ENCODE peak calls at places on chromosomes 13 and 19, in eight cellular contexts. T is cardiac muscle cell; C is transverse colon; W is lower lobe of right lung; P is CD4-positive, alpha-beta T cell; Q is thyroid gland; O is coronary artery; K is Peyer's patch. B is an unnamed sample.

GRCh38 chr19:4086336-4086953 is 19.7 kb upstream of the ZBTB7A start:
- DNase-seq in Q (no peak), C (peak), W (no peak), T (no peak), O (no peak), K (no peak), P (no peak), B (no peak)

GRCh38 chr13:59906413-59907027 is 257.2 kb downstream of the DIAPH3 start:
- DNase-seq in C (no peak), O (no peak), P (no peak), K (no peak), Q (no peak), W (no peak), T (peak), B (no peak)

GRCh38 chr19:33805313-33805712 is 8.6 kb downstream of the KCTD15 start:
- DNase-seq in T (no peak), K (no peak), W (no peak), O (no peak), Q (no peak), C (no peak), P (no peak), B (no peak)

GRCh38 chr19:56476671-56477428 is at the start of gene ZNF667:
- DNase-seq in P (no peak), K (no peak), Q (peak), W (no peak), C (no peak), T (peak), O (no peak), B (no peak)

GRCh38 chr19:6723738-6724137 is 3.3 kb upstream of the C3 start:
- DNase-seq in O (no peak), W (peak), P (no peak), C (no peak), Q (no peak), T (no peak), K (peak), B (no peak)

GRCh38 chr19:55700813-55701212 is 25.8 kb downstream of the EPN1 start:
- DNase-seq in K (no peak), T (no peak), C (no peak), Q (no peak), W (peak), P (no peak), O (no peak), B (no peak)

GRCh38 chr13:93915269-93915809 is 564.1 kb downstream of the DCT start:
- DNase-seq in W (no peak), T (no peak), K (no peak), Q (no peak), C (no peak), O (no peak), P (no peak), B (no peak)

GRCh38 chr13:41356788-41357187 is 45.7 kb downstream of the NAA16 start:
- DNase-seq in O (no peak), C (no peak), W (no peak), P (peak), K (no peak), T (no peak), Q (no peak), B (no peak)

GRCh38 chr19:3123088-3123721 is 12.6 kb upstream of the GNA15 start:
- DNase-seq in Q (no peak), T (no peak), K (no peak), C (no peak), P (no peak), O (no peak), W (no peak), B (no peak)

GRCh38 chr13:28099396-28100148 is 804 bp downstream of the FLT3 start:
- DNase-seq in C (no peak), T (no peak), O (no peak), Q (no peak), W (no peak), P (no peak), K (no peak), B (no peak)
- H3K27ac ChIP-seq in C (no peak), T (no peak), O (no peak), Q (no peak), W (no peak), P (no peak), K (no peak), B (no peak)

DNA sequence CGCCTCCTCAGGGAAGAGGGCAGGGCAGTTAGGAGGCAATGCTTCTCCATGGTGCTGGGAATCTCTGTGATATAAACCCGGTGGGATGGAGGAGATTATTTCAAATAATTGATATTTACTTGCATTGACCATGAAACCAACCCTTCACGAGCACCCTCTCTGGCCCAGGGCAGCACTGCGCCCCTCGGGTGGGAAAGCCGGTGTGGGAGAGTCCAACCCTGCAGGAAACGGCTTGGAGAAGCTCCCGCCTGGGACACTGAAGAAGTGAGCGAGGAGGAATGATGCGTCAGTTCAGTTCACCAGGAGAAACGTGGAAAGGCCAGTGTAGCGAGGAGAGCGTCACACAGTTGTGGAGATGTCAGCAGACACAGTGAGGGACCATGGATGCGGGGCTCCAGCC is 99.9 kb downstream of the COL4A2 start:
- DNase-seq in Q (no peak), T (no peak), K (no peak), P (no peak), W (no peak), C (no peak), O (peak), B (no peak)
- H3K27ac ChIP-seq in Q (no peak), T (no peak), K (peak), P (no peak), W (peak), C (peak), O (peak), B (no peak)

GRCh38 chr19:51689751-51690358 is 3.3 kb upstream of the SPACA6 start:
- DNase-seq in Q (peak), K (no peak), T (peak), P (no peak), C (peak), W (peak), O (no peak), B (peak)
- H3K27ac ChIP-seq in Q (peak), K (peak), T (peak), P (peak), C (peak), W (peak), O (peak), B (no peak)

DNA sequence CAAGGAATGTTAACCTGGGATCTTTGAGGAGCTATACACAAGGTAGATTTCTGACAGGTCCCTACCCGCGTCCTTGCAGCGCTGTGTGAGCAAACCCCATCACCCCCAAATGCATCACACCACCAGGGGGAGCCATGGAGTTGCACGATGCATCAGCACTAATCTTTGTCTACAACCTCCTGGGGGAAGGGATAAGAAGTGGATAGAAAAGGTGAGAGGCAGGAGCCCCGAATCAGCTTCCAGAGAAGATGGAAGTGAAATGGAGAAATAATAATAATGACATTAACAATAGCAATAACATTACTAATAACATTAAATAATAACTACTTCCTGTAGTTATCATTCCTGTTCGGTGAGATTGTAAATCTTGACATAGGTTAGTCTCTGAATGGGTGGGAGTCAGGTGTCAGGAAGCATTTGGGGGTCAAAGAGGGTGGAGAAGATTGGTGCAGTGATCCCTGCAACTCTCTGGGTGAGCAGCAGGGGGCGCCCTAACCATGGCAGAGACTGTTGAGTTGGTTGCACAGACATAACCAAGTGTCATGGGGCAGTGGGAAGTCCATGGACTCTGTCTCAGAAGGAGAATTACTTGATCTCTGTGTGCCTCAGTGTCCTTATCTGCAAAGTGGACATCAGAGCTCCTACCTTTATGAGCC is 16.5 kb downstream of the SIGLEC7 start:
- DNase-seq in C (peak), O (peak), T (peak), W (peak), Q (peak), P (peak), K (peak), B (peak)
- H3K27ac ChIP-seq in C (no peak), O (no peak), T (no peak), W (no peak), Q (no peak), P (no peak), K (no peak), B (no peak)

GRCh38 chr13:91347996-91348905 is 764 bp downstream of the MIR17HG start:
- DNase-seq in Q (peak), T (peak), C (peak), K (peak), W (peak), P (peak), O (peak), B (no peak)
- H3K27ac ChIP-seq in Q (peak), T (peak), C (peak), K (peak), W (peak), P (peak), O (peak), B (no peak)

DNA sequence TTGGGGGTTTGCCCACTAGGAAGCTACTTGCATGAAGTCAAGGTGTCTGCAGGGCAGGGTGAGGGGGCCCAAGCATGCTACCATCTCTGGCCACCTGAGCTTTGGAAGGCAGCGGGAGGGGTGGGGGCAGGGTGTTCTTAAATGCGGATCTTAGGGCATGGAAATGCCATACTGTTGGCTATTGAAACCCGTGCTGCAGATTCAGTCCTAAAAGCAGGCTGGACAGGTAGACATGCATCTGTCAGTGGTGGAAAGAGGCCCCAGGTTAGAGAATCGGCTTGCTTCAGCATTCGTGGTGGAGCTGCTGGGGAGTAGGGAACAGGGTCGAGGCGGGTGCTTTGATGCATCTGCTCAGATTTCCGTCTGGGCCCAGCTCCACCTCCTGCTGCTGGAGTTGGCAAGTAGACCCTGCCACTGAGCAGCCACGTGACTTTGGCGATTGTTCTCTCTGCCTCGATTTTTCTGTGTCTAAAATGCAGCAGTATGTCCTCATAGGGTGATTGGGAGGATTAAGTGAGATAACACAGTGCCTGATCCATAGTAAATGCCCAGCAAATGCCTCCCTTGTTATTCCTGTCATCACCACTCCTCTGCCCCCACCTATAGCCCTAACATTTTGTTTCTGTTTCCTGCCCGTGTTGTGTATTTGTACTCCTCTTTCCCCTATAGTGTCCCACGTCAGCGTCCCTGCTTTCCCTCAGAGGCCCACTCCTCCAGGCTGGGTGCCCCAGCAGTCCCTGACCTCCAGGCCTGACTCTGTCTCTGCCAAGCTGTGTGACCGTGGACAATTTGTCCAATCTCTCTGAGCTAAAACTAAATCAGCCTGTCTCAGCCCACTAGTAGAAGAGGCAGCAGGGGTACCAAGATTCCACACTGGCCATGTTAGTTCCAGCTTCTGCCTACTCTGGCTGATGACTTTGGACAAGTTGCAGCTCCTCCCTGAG is 5.8 kb downstream of the PPP1R37 start:
- DNase-seq in K (no peak), Q (peak), C (no peak), O (no peak), W (no peak), T (no peak), P (no peak), B (no peak)
- H3K27ac ChIP-seq in K (peak), Q (no peak), C (no peak), O (no peak), W (no peak), T (peak), P (no peak), B (no peak)

B was measured in iPS DF 6.9.